ENCODE peak calls at places on chromosomes 12 and 14, in six cellular contexts. One of them, this sample, is unnamed.
A peak's percentile ranks its signal among the peaks of the same experiment; 100 is the strongest.

GRCh38 chr14:52949711-52950409 is 990 bp downstream of the FERMT2 start:
- DNase-seq in GM12892: no peak
- DNase-seq in transverse colon: no peak
- DNase-seq in GM12891: no peak
- DNase-seq in prostate gland: peak; percentile 47
- DNase-seq in spleen: no peak
- DNase-seq in this sample: no peak

GRCh38 chr14:105527381-105528196 is 1.2 kb downstream of the TMEM121 start:
- DNase-seq in GM12892: no peak
- DNase-seq in transverse colon: no peak
- DNase-seq in GM12891: peak; percentile 41
- DNase-seq in prostate gland: no peak
- DNase-seq in spleen: peak; percentile 87
- DNase-seq in this sample: no peak

GRCh38 chr14:88746042-88746441 is 46.7 kb downstream of the EML5 start:
- DNase-seq in GM12892: no peak
- DNase-seq in transverse colon: no peak
- DNase-seq in GM12891: no peak
- DNase-seq in prostate gland: no peak
- DNase-seq in spleen: no peak
- DNase-seq in this sample: no peak

GRCh38 chr12:91817512-91817911 is 328.1 kb downstream of the BTG1 start:
- DNase-seq in GM12892: no peak
- DNase-seq in transverse colon: no peak
- DNase-seq in GM12891: no peak
- DNase-seq in prostate gland: peak; percentile 54
- DNase-seq in spleen: no peak
- DNase-seq in this sample: no peak

GRCh38 chr12:79223761-79224160 is 359.2 kb downstream of the SYT1 start:
- DNase-seq in GM12892: no peak
- DNase-seq in transverse colon: no peak
- DNase-seq in GM12891: no peak
- DNase-seq in prostate gland: no peak
- DNase-seq in spleen: no peak
- DNase-seq in this sample: no peak

GRCh38 chr14:61587397-61587713 is 108.0 kb upstream of the HIF1A start:
- DNase-seq in GM12892: no peak
- DNase-seq in transverse colon: no peak
- DNase-seq in GM12891: no peak
- DNase-seq in prostate gland: no peak
- DNase-seq in spleen: no peak
- DNase-seq in this sample: no peak

GRCh38 chr14:93328546-93328945 is 4.3 kb downstream of the BTBD7 start:
- DNase-seq in GM12892: no peak
- DNase-seq in transverse colon: no peak
- DNase-seq in GM12891: no peak
- DNase-seq in prostate gland: no peak
- DNase-seq in spleen: no peak
- DNase-seq in this sample: no peak

GRCh38 chr12:31896514-31897039 is 62.6 kb upstream of the RESF1 start:
- DNase-seq in GM12892: peak; percentile 45
- DNase-seq in transverse colon: peak; percentile 73
- DNase-seq in GM12891: peak; percentile 61
- DNase-seq in prostate gland: peak; percentile 7
- DNase-seq in spleen: peak; percentile 77
- DNase-seq in this sample: no peak

GRCh38 chr12:527241-527640 is 67.5 kb downstream of the B4GALNT3 start:
- DNase-seq in GM12892: no peak
- DNase-seq in transverse colon: no peak
- DNase-seq in GM12891: no peak
- DNase-seq in prostate gland: no peak
- DNase-seq in spleen: no peak
- DNase-seq in this sample: no peak

GRCh38 chr12:4268549-4269181 is 4.9 kb upstream of the CCND2 start:
- DNase-seq in GM12892: no peak
- DNase-seq in transverse colon: no peak
- DNase-seq in GM12891: no peak
- DNase-seq in prostate gland: no peak
- DNase-seq in spleen: peak; percentile 78
- DNase-seq in this sample: no peak

GRCh38 chr12:49636574-49636973 is 13.2 kb downstream of the PRPF40B start:
- DNase-seq in GM12892: no peak
- DNase-seq in transverse colon: no peak
- DNase-seq in GM12891: no peak
- DNase-seq in prostate gland: no peak
- DNase-seq in spleen: no peak
- DNase-seq in this sample: no peak

GRCh38 chr12:92224685-92225331 is 79.2 kb upstream of the BTG1 start:
- DNase-seq in GM12892: no peak
- DNase-seq in transverse colon: no peak
- DNase-seq in GM12891: no peak
- DNase-seq in prostate gland: no peak
- DNase-seq in spleen: no peak
- DNase-seq in this sample: peak; percentile 46

GRCh38 chr14:61887628-61888027 is 125.4 kb downstream of the SNAPC1 start:
- DNase-seq in GM12892: no peak
- DNase-seq in transverse colon: no peak
- DNase-seq in GM12891: no peak
- DNase-seq in prostate gland: no peak
- DNase-seq in spleen: no peak
- DNase-seq in this sample: no peak

GRCh38 chr12:54201001-54201794 is 12.4 kb upstream of the SMUG1 start:
- DNase-seq in GM12892: peak; percentile 72
- DNase-seq in transverse colon: peak; percentile 68
- DNase-seq in GM12891: peak; percentile 77
- DNase-seq in prostate gland: peak; percentile 33
- DNase-seq in spleen: peak; percentile 88
- DNase-seq in this sample: peak; percentile 90

GRCh38 chr12:116525418-116526001 is 33.7 kb upstream of the MAP1LC3B2 start:
- DNase-seq in GM12892: no peak
- DNase-seq in transverse colon: peak; percentile 45
- DNase-seq in GM12891: no peak
- DNase-seq in prostate gland: peak; percentile 84
- DNase-seq in spleen: no peak
- DNase-seq in this sample: no peak

GRCh38 chr12:113099364-113099763 is 36.2 kb downstream of the RASAL1 start:
- DNase-seq in GM12892: no peak
- DNase-seq in transverse colon: no peak
- DNase-seq in GM12891: no peak
- DNase-seq in prostate gland: no peak
- DNase-seq in spleen: no peak
- DNase-seq in this sample: no peak

GRCh38 chr12:113097716-113098427 is 37.7 kb downstream of the RASAL1 start:
- DNase-seq in GM12892: no peak
- DNase-seq in transverse colon: no peak
- DNase-seq in GM12891: no peak
- DNase-seq in prostate gland: no peak
- DNase-seq in spleen: no peak
- DNase-seq in this sample: peak; percentile 73

GRCh38 chr12:113099764-113100163 is 35.8 kb downstream of the RASAL1 start:
- DNase-seq in GM12892: no peak
- DNase-seq in transverse colon: no peak
- DNase-seq in GM12891: no peak
- DNase-seq in prostate gland: no peak
- DNase-seq in spleen: no peak
- DNase-seq in this sample: no peak

GRCh38 chr12:113096675-113097461 is 38.7 kb downstream of the RASAL1 start:
- DNase-seq in GM12892: no peak
- DNase-seq in transverse colon: no peak
- DNase-seq in GM12891: no peak
- DNase-seq in prostate gland: no peak
- DNase-seq in spleen: no peak
- DNase-seq in this sample: no peak

DNA sequence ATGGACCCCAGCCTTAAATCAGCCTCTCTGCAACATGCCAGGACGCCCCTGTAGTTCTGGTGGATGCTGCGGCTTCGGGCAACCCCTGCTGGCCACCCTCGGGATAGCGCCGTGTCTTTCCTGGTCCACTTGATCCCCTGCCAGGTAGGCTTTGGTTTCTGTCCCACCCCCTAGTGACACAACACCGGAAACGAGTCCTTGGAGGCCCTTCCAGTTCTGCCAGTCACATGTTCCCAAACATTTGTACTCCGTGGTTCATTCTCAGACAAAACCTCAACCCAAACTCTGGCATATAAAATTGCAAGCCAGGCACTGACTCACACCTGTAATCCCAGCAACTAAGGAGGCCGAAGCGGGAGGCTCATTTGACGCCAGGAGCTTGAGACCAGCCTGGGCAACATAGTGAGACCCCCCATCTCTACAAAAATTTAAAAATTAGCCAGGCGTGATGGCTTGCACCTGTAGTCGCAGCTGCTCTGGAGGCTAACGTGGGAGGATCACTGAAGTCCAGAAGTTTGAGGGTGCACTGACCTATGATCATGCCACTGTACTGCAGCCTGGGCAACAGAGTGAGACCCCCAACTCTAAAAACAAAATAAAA is 37.0 kb downstream of the RASAL1 start:
- DNase-seq in GM12892: peak; percentile 66
- DNase-seq in transverse colon: peak; percentile 82
- DNase-seq in GM12891: peak; percentile 73
- DNase-seq in prostate gland: peak; percentile 88
- DNase-seq in spleen: peak; percentile 89
- DNase-seq in this sample: peak; percentile 78
- TF ChIP-seq POLR2AphosphoS5 in GM12892: no peak
- TF ChIP-seq POLR2AphosphoS5 in transverse colon: no peak
- TF ChIP-seq POLR2AphosphoS5 in GM12891: no peak
- TF ChIP-seq POLR2AphosphoS5 in prostate gland: peak; percentile 93
- TF ChIP-seq POLR2AphosphoS5 in spleen: peak; percentile 75
- TF ChIP-seq POLR2AphosphoS5 in this sample: no peak

DNA sequence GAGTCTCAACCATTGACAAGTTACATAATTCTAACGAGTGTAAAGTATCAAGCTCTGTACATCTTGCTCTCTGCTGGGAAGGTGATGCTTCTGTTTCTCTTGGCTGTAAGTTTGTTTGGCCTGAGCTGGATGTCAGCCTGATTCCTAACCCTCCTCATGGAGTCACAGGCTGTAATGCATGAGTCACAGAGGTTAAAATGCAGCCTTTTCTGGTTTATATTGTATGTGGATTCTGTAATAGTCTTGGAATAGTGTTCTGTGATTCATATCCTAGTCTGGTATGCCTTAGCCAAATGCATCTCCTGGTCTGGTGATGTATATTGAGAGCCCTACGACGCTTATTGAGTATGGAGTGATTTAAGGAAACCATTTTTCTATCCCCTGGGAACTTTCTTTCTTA is 104.5 kb upstream of the FRMD6 start:
- DNase-seq in GM12892: no peak
- DNase-seq in transverse colon: peak; percentile 22
- DNase-seq in GM12891: no peak
- DNase-seq in prostate gland: peak; percentile 36
- DNase-seq in spleen: no peak
- DNase-seq in this sample: no peak
- TF ChIP-seq POLR2AphosphoS5 in GM12892: no peak
- TF ChIP-seq POLR2AphosphoS5 in transverse colon: peak; percentile 56
- TF ChIP-seq POLR2AphosphoS5 in GM12891: no peak
- TF ChIP-seq POLR2AphosphoS5 in prostate gland: peak; percentile 71
- TF ChIP-seq POLR2AphosphoS5 in spleen: no peak
- TF ChIP-seq POLR2AphosphoS5 in this sample: no peak

DNA sequence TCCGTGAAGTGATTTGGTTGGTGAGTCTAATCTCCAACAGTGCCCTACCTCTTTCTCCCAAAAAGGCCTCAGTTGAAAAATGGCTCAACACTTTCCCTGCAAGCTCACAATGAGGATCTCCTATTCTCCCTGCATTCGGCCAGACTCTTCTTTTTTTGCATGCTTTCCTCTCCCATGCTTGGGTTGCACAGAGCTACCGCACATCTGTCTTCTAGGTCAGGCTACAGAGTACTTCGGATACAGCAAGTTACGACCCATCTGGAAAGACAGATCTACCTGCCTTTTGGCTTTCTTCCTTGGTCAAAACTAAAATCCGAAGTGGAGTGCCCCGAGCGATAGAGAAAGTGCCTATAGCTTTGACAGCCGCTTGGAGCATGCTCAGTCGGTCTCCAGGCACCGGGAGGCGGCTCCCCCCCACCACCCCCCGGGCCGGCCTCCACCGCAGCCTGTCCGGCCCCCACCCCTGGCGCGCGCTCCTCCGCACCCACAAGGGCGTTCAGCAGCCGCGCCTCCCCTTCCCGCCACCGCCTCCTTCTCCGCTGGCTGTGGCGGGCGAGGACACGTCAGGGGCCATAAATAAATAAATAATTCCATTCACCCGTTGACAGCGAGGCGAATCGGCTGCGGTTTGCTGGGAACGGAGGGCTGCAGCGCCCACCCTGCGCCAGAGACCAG is at the start of gene SLC16A7:
- DNase-seq in GM12892: peak; percentile 38
- DNase-seq in transverse colon: peak; percentile 83
- DNase-seq in GM12891: peak; percentile 46
- DNase-seq in prostate gland: peak; percentile 77
- DNase-seq in spleen: peak; percentile 97
- DNase-seq in this sample: no peak
- TF ChIP-seq POLR2AphosphoS5 in GM12892: no peak
- TF ChIP-seq POLR2AphosphoS5 in transverse colon: peak; percentile 31
- TF ChIP-seq POLR2AphosphoS5 in GM12891: no peak
- TF ChIP-seq POLR2AphosphoS5 in prostate gland: peak; percentile 16
- TF ChIP-seq POLR2AphosphoS5 in spleen: peak; percentile 86
- TF ChIP-seq POLR2AphosphoS5 in this sample: no peak

GRCh38 chr14:100066984-100067383 is 1.8 kb downstream of the EVL start:
- DNase-seq in GM12892: no peak
- DNase-seq in transverse colon: no peak
- DNase-seq in GM12891: no peak
- DNase-seq in prostate gland: no peak
- DNase-seq in spleen: no peak
- DNase-seq in this sample: no peak

GRCh38 chr14:100065161-100065871 is at the start of gene EVL:
- DNase-seq in GM12892: peak; percentile 37
- DNase-seq in transverse colon: peak; percentile 71
- DNase-seq in GM12891: no peak
- DNase-seq in prostate gland: no peak
- DNase-seq in spleen: peak; percentile 94
- DNase-seq in this sample: no peak

GRCh38 chr14:100067481-100067880 is 2.3 kb downstream of the EVL start:
- DNase-seq in GM12892: no peak
- DNase-seq in transverse colon: no peak
- DNase-seq in GM12891: no peak
- DNase-seq in prostate gland: no peak
- DNase-seq in spleen: no peak
- DNase-seq in this sample: no peak

GRCh38 chr14:100067971-100068959 is 3.0 kb downstream of the EVL start:
- DNase-seq in GM12892: no peak
- DNase-seq in transverse colon: peak; percentile 66
- DNase-seq in GM12891: no peak
- DNase-seq in prostate gland: no peak
- DNase-seq in spleen: peak; percentile 91
- DNase-seq in this sample: no peak

DNA sequence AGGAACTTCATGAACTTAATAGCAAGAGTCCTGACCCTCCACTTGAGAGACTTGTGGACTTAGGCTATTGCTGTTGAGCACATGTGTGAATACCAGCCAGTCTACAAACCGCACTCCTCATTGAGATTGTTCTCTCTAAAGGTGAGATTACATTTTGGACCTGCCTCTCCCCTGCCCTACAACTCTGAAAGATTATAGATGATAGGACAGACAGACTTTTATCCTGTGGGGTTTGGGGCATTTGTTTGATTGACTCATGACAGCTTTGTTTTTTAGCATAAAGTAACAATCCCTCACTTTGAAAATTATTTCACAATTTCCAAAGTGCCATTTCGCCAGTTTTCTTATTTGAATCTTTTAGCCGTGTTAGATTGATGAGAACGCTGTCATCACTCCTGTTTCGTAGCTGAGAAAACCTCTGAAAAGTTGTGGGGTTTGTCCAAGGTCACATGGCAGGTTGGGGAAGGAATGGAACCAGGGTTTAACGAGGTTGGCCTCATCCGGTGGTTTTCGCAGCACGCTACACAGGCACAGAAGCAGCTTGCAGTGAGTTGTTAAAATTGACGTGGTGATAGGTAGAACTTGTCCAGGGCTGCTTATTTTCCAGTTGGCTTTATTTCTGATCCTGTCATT is 836 bp downstream of the EVL start:
- DNase-seq in GM12892: no peak
- DNase-seq in transverse colon: peak; percentile 66
- DNase-seq in GM12891: no peak
- DNase-seq in prostate gland: no peak
- DNase-seq in spleen: peak; percentile 85
- DNase-seq in this sample: no peak
- TF ChIP-seq POLR2AphosphoS5 in GM12892: peak; percentile 83
- TF ChIP-seq POLR2AphosphoS5 in transverse colon: peak; percentile 57
- TF ChIP-seq POLR2AphosphoS5 in GM12891: peak; percentile 93
- TF ChIP-seq POLR2AphosphoS5 in prostate gland: no peak
- TF ChIP-seq POLR2AphosphoS5 in spleen: peak; percentile 89
- TF ChIP-seq POLR2AphosphoS5 in this sample: no peak